ENCODE peak calls at places on chromosomes 4 and X, in eight cellular contexts. O is effector memory CD4-positive, alpha-beta T cell; T is mammary epithelial cell; U is mesenchymal stem cell; K is sigmoid colon; I is ovary; Z is IMR-90; A is adrenal gland. D is an unnamed sample.
A peak's percentile ranks its signal among the peaks of the same experiment; 100 is the strongest.

GRCh38 chrX:153972368-153973126 is at the start of gene TMEM187:
- DNase-seq in O (peak; percentile 80), U (peak; percentile 85), A (peak; percentile 88), I (peak; percentile 92), Z (peak; percentile 84), K (peak; percentile 94), T (peak; percentile 93), D (peak; percentile 92)

GRCh38 chr4:17589355-17589754 is 12.4 kb downstream of the LAP3 start:
- DNase-seq in K (no peak), Z (no peak), A (no peak), O (no peak), I (no peak), T (no peak), U (no peak), D (no peak)

GRCh38 chrX:40262641-40263560 is 165.1 kb upstream of the BCOR start:
- DNase-seq in K (no peak), U (peak; percentile 83), A (peak; percentile 71), T (peak; percentile 29), I (peak; percentile 73), Z (peak; percentile 41), O (no peak), D (no peak)

GRCh38 chr4:170109586-170110289 is 20.0 kb upstream of the AADAT start:
- DNase-seq in U (no peak), T (peak; percentile 20), Z (no peak), K (no peak), I (no peak), O (no peak), A (no peak), D (no peak)

GRCh38 chrX:10854594-10854993 is 234.2 kb upstream of the MID1 start:
- DNase-seq in O (no peak), Z (no peak), I (no peak), K (no peak), T (no peak), U (no peak), A (no peak), D (no peak)

GRCh38 chr4:93809773-93810172 is 18.8 kb upstream of the ATOH1 start:
- DNase-seq in K (peak; percentile 69), O (no peak), Z (no peak), A (peak; percentile 93), T (no peak), I (peak; percentile 67), U (no peak), D (no peak)

GRCh38 chr4:22573198-22573597 is 57.3 kb upstream of the ADGRA3 start:
- DNase-seq in I (peak; percentile 61), K (peak; percentile 88), Z (no peak), U (no peak), T (peak; percentile 1), O (no peak), A (peak; percentile 78), D (no peak)

GRCh38 chr4:73705721-73706120 is 34.6 kb upstream of the CXCL8 start:
- DNase-seq in Z (no peak), I (no peak), O (no peak), A (no peak), U (no peak), K (no peak), T (peak; percentile 30), D (no peak)

GRCh38 chr4:170391066-170391754 is 301.5 kb upstream of the AADAT start:
- DNase-seq in U (peak; percentile 94), Z (peak; percentile 65), O (no peak), I (no peak), K (no peak), T (peak; percentile 84), A (no peak), D (no peak)

GRCh38 chr4:126757219-126757618 is 875.5 kb upstream of the INTU start:
- DNase-seq in K (no peak), I (no peak), U (peak; percentile 75), A (no peak), T (no peak), O (no peak), Z (peak; percentile 45), D (no peak)

GRCh38 chr4:98448923-98449322 is 187.7 kb downstream of the RAP1GDS1 start:
- DNase-seq in U (no peak), I (no peak), K (no peak), T (peak; percentile 47), O (no peak), A (peak; percentile 10), Z (no peak), D (peak; percentile 41)

GRCh38 chrX:136154998-136155397 is 7.7 kb downstream of the FHL1 start:
- DNase-seq in A (no peak), K (no peak), T (no peak), I (no peak), U (no peak), Z (no peak), O (no peak), D (no peak)

GRCh38 chr4:18844726-18845125 is 823.2 kb upstream of the LCORL start:
- DNase-seq in O (no peak), A (no peak), I (no peak), Z (peak; percentile 1), U (no peak), K (no peak), T (no peak), D (no peak)

GRCh38 chr4:62460329-62460728 is 1260.2 kb downstream of the ADGRL3 start:
- DNase-seq in T (peak; percentile 69), O (no peak), K (no peak), U (no peak), Z (no peak), I (no peak), A (no peak), D (no peak)

GRCh38 chrX:140712413-140713173 is 3.0 kb downstream of the LINC00632 start:
- DNase-seq in U (peak; percentile 96), O (peak; percentile 23), A (peak; percentile 14), Z (peak; percentile 55), I (peak; percentile 30), K (peak; percentile 67), T (no peak), D (no peak)

GRCh38 chr4:164571593-164572385 is 182.1 kb upstream of the SMIM31 start:
- DNase-seq in U (no peak), O (no peak), T (peak; percentile 38), I (no peak), Z (no peak), A (no peak), K (no peak), D (no peak)

GRCh38 chrX:153560000-153560399 is 38.9 kb downstream of the CCNQ start:
- DNase-seq in K (no peak), A (no peak), U (peak; percentile 5), Z (peak; percentile 2), O (no peak), I (no peak), T (no peak), D (no peak)

DNA sequence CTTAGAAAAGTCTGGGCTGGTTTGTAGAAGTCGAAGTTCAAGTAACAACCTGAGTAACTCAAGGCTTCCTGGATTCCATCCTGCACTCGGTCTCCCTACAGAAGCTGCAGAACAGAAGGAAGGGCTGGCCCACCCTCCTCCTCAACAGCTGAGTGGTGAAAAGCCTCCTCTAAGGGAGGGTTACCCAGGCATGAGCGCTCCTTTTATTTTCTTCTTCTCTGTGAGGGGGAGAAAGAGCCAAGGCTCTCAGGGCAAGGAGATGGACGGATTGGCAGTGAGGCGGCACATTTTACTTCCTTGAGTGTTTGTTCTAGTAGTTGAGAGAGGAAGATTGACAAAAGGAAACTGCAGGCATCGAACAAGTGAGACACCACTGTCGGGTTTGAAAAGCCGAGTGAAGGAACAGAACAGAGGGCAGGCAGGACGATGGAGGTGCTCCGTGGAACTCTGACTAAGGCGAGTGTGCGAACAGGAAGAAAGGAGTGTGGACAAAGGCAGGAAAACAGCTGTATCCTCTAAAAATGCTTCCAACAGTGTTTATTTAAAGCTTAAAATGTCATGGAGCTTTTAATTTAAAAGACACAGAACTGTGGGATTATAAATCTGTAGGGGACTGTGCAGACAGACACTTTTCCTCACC is 38.4 kb upstream of the STS start:
- DNase-seq in U (peak; percentile 24), K (no peak), O (no peak), T (no peak), A (no peak), I (no peak), Z (no peak), D (no peak)
- H3K27ac ChIP-seq in U (peak overlapping the region; percentile 71), K (no peak overlapping the region), O (no peak overlapping the region), T (no peak overlapping the region), A (no peak overlapping the region), I (no peak overlapping the region), Z (no peak overlapping the region), D (no peak overlapping the region)

DNA sequence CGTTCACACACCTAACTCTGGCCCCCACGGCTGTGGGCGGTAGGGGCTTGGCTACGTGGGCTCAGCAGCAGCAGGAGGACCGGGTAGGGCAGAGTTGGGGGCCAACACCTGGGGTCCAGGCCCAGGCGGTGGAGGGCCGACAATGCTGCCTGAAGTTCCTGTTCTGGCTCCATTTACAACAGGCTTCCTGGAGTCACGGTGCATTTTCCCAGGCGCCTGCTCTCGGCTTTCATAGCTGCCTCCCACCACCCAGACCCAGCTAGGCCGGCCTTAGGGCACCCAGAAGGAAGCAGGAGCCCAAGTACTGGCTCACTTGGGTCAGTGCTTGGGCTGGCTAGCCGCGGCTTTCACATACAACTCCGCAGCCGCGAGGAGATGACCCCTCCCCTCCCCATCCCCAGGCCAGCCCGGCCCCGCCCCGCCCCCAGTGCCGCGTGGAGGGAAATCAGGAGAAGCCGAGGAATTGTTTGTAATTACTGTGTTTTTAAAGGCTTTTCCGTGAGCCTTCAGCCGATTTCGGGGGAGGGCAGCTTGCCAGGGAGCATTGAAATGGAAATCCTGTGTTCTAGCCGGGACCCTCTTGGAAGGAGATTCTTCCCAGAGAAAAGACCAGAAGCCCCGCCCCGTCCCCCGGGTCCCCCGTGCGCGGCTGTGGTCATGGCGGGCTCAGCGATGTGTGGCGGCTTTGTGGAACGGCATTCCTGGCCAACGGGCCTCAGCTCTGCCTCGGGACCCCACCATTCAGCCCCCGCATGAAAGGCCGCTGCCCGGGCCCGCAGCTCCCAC is 28.5 kb downstream of the PJA1 start:
- DNase-seq in T (no peak), A (peak; percentile 14), O (no peak), I (peak; percentile 67), U (peak; percentile 46), Z (no peak), K (peak; percentile 68), D (no peak)
- H3K27ac ChIP-seq in T (no peak overlapping the region), A (no peak overlapping the region), O (no peak overlapping the region), I (peak overlapping the region; percentile 66), U (peak overlapping the region; percentile 81), Z (peak overlapping the region; percentile 59), K (peak overlapping the region; percentile 61), D (no peak overlapping the region)

DNA sequence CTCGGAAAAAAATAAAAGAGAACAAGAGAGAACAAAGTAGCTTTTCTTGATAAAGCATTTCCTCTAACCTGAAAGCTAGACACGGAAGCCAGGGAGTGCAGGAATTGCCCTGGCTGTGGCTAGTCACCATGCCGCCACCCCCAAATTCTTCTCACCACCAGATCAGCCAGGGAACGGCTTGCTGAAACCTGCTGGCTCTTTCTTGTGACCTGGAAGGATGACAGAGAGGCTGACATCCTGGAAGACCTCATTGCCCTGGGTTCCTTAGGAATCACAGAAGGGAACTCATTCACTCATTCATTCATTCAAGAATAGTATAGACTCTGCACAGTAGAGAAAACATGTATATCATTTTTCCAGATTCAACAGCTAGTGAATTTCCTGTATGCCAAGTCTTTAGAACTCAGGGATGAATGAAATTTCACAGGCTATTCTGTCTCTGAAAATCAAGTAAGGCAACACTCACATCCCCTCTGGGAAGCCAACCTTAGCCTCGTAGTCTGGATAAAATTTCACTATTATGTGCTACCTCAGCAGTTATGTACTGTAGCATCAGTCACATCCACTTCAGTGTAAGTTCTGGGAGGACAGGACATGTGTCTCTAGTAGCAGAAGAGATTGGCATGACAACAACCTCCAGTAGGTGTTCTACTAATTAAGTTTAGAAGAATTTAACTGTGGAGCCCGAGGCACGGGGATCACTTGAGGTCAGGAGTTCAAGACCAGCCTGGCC is 42.2 kb upstream of the HS3ST1 start:
- DNase-seq in Z (no peak), I (no peak), K (no peak), O (no peak), A (no peak), T (peak; percentile 91), U (no peak), D (no peak)
- H3K27ac ChIP-seq in Z (no peak overlapping the region), I (no peak overlapping the region), K (no peak overlapping the region), O (peak overlapping the region; percentile 46), A (no peak overlapping the region), T (peak overlapping the region; percentile 88), U (no peak overlapping the region), D (peak overlapping the region; percentile 83)

GRCh38 chr4:158176776-158177175 is 4.0 kb upstream of the GASK1B start:
- DNase-seq in O (no peak), T (no peak), Z (no peak), K (no peak), I (no peak), A (no peak), U (no peak), D (no peak)
- H3K27ac ChIP-seq in O (no peak overlapping the region), T (no peak overlapping the region), Z (no peak overlapping the region), K (no peak overlapping the region), I (no peak overlapping the region), A (no peak overlapping the region), U (no peak overlapping the region), D (no peak overlapping the region)